ENCODE peak calls at places on chromosomes 7 and 10, in seven cellular contexts. One of them, this sample, is unnamed.

GRCh38 chr10:101031796-101032636 is 982 bp downstream of the SFXN3 start:
- DNase-seq in type B pancreatic cell: no peak
- DNase-seq in nephron progenitor cell: peak
- DNase-seq in AG10803: peak
- DNase-seq in prostate gland: peak
- DNase-seq in left lung: peak
- DNase-seq in PC-3: peak
- DNase-seq in this sample: peak

GRCh38 chr10:123613346-123613850 is 52.8 kb upstream of the GPR26 start:
- DNase-seq in AG10803: no peak
- DNase-seq in prostate gland: no peak
- DNase-seq in PC-3: no peak
- DNase-seq in left lung: no peak
- DNase-seq in nephron progenitor cell: no peak
- DNase-seq in type B pancreatic cell: no peak
- DNase-seq in this sample: no peak

GRCh38 chr7:125683156-125683555 is 753.5 kb upstream of the POT1 start:
- DNase-seq in nephron progenitor cell: no peak
- DNase-seq in AG10803: no peak
- DNase-seq in prostate gland: no peak
- DNase-seq in PC-3: no peak
- DNase-seq in type B pancreatic cell: no peak
- DNase-seq in left lung: no peak
- DNase-seq in this sample: no peak

GRCh38 chr10:101920497-101920896 is 76.9 kb upstream of the KCNIP2 start:
- DNase-seq in prostate gland: no peak
- DNase-seq in PC-3: no peak
- DNase-seq in type B pancreatic cell: no peak
- DNase-seq in left lung: no peak
- DNase-seq in AG10803: no peak
- DNase-seq in nephron progenitor cell: no peak
- DNase-seq in this sample: no peak

GRCh38 chr7:49773082-49773938 is at the start of gene VWC2:
- DNase-seq in PC-3: no peak
- DNase-seq in type B pancreatic cell: no peak
- DNase-seq in AG10803: no peak
- DNase-seq in prostate gland: no peak
- DNase-seq in nephron progenitor cell: peak
- DNase-seq in left lung: no peak
- DNase-seq in this sample: no peak

GRCh38 chr10:8013011-8013410 is 41.5 kb upstream of the GATA3 start:
- DNase-seq in type B pancreatic cell: no peak
- DNase-seq in PC-3: no peak
- DNase-seq in left lung: no peak
- DNase-seq in prostate gland: no peak
- DNase-seq in nephron progenitor cell: no peak
- DNase-seq in AG10803: no peak
- DNase-seq in this sample: no peak

GRCh38 chr10:88886557-88886956 is 6.5 kb downstream of the STAMBPL1 start:
- DNase-seq in type B pancreatic cell: no peak
- DNase-seq in nephron progenitor cell: no peak
- DNase-seq in prostate gland: no peak
- DNase-seq in AG10803: no peak
- DNase-seq in PC-3: no peak
- DNase-seq in left lung: no peak
- DNase-seq in this sample: no peak

GRCh38 chr7:95730493-95731280 is 41.7 kb upstream of the DYNC1I1 start:
- DNase-seq in AG10803: no peak
- DNase-seq in PC-3: no peak
- DNase-seq in left lung: no peak
- DNase-seq in prostate gland: no peak
- DNase-seq in type B pancreatic cell: no peak
- DNase-seq in nephron progenitor cell: no peak
- DNase-seq in this sample: no peak

GRCh38 chr7:2904202-2904601 is 60.1 kb upstream of the GNA12 start:
- DNase-seq in prostate gland: no peak
- DNase-seq in PC-3: no peak
- DNase-seq in type B pancreatic cell: no peak
- DNase-seq in nephron progenitor cell: no peak
- DNase-seq in left lung: no peak
- DNase-seq in AG10803: no peak
- DNase-seq in this sample: no peak

GRCh38 chr10:77987671-77988070 is 41.6 kb downstream of the POLR3A start:
- DNase-seq in AG10803: no peak
- DNase-seq in left lung: no peak
- DNase-seq in nephron progenitor cell: no peak
- DNase-seq in PC-3: no peak
- DNase-seq in prostate gland: no peak
- DNase-seq in type B pancreatic cell: no peak
- DNase-seq in this sample: no peak

GRCh38 chr10:4651404-4652037 is 174.5 kb upstream of the AKR1E2 start:
- DNase-seq in nephron progenitor cell: no peak
- DNase-seq in AG10803: no peak
- DNase-seq in left lung: no peak
- DNase-seq in type B pancreatic cell: no peak
- DNase-seq in prostate gland: no peak
- DNase-seq in PC-3: peak
- DNase-seq in this sample: no peak

GRCh38 chr10:117320050-117320665 is 55.1 kb downstream of the PDZD8 start:
- DNase-seq in left lung: no peak
- DNase-seq in type B pancreatic cell: no peak
- DNase-seq in nephron progenitor cell: peak
- DNase-seq in AG10803: peak
- DNase-seq in prostate gland: no peak
- DNase-seq in PC-3: peak
- DNase-seq in this sample: no peak

GRCh38 chr7:138072726-138073125 is 3.5 kb upstream of the AKR1D1 start:
- DNase-seq in PC-3: no peak
- DNase-seq in left lung: no peak
- DNase-seq in nephron progenitor cell: no peak
- DNase-seq in prostate gland: no peak
- DNase-seq in type B pancreatic cell: no peak
- DNase-seq in AG10803: no peak
- DNase-seq in this sample: no peak

GRCh38 chr7:94396044-94396443 is 1.3 kb downstream of the COL1A2 start:
- DNase-seq in prostate gland: no peak
- DNase-seq in nephron progenitor cell: no peak
- DNase-seq in AG10803: peak
- DNase-seq in type B pancreatic cell: no peak
- DNase-seq in PC-3: no peak
- DNase-seq in left lung: no peak
- DNase-seq in this sample: no peak

GRCh38 chr10:86443069-86443468 is 76.5 kb upstream of the GRID1 start:
- DNase-seq in prostate gland: no peak
- DNase-seq in left lung: no peak
- DNase-seq in nephron progenitor cell: no peak
- DNase-seq in AG10803: peak
- DNase-seq in type B pancreatic cell: no peak
- DNase-seq in PC-3: no peak
- DNase-seq in this sample: no peak

GRCh38 chr10:6161913-6162312 is 40.8 kb upstream of the PFKFB3 start:
- DNase-seq in left lung: no peak
- DNase-seq in PC-3: no peak
- DNase-seq in type B pancreatic cell: no peak
- DNase-seq in AG10803: no peak
- DNase-seq in prostate gland: no peak
- DNase-seq in nephron progenitor cell: no peak
- DNase-seq in this sample: no peak

GRCh38 chr10:29541826-29542225 is 92.9 kb downstream of the SVIL start:
- DNase-seq in type B pancreatic cell: no peak
- DNase-seq in left lung: no peak
- DNase-seq in PC-3: no peak
- DNase-seq in nephron progenitor cell: no peak
- DNase-seq in prostate gland: no peak
- DNase-seq in AG10803: no peak
- DNase-seq in this sample: no peak

GRCh38 chr7:152342796-152343195 is 93.0 kb downstream of the KMT2C start:
- DNase-seq in prostate gland: no peak
- DNase-seq in AG10803: no peak
- DNase-seq in type B pancreatic cell: no peak
- DNase-seq in PC-3: no peak
- DNase-seq in left lung: no peak
- DNase-seq in nephron progenitor cell: no peak
- DNase-seq in this sample: no peak

GRCh38 chr7:131769241-131769640 is 212.8 kb upstream of the PODXL start:
- DNase-seq in nephron progenitor cell: no peak
- DNase-seq in left lung: no peak
- DNase-seq in type B pancreatic cell: no peak
- DNase-seq in PC-3: peak
- DNase-seq in AG10803: peak
- DNase-seq in prostate gland: no peak
- DNase-seq in this sample: no peak

GRCh38 chr10:78921906-78922305 is 146.9 kb upstream of the ZMIZ1 start:
- DNase-seq in nephron progenitor cell: no peak
- DNase-seq in PC-3: no peak
- DNase-seq in AG10803: no peak
- DNase-seq in type B pancreatic cell: no peak
- DNase-seq in prostate gland: no peak
- DNase-seq in left lung: no peak
- DNase-seq in this sample: no peak

GRCh38 chr10:64519427-64519826 is 998.2 kb downstream of the REEP3 start:
- DNase-seq in PC-3: no peak
- DNase-seq in nephron progenitor cell: no peak
- DNase-seq in prostate gland: no peak
- DNase-seq in type B pancreatic cell: no peak
- DNase-seq in left lung: no peak
- DNase-seq in AG10803: no peak
- DNase-seq in this sample: no peak

GRCh38 chr7:14332155-14332554 is 342.7 kb upstream of the ETV1 start:
- DNase-seq in nephron progenitor cell: peak
- DNase-seq in prostate gland: no peak
- DNase-seq in AG10803: peak
- DNase-seq in left lung: no peak
- DNase-seq in PC-3: no peak
- DNase-seq in type B pancreatic cell: no peak
- DNase-seq in this sample: no peak

GRCh38 chr7:104012815-104013214 is 23.4 kb upstream of the RELN start:
- DNase-seq in left lung: no peak
- DNase-seq in type B pancreatic cell: no peak
- DNase-seq in AG10803: no peak
- DNase-seq in PC-3: no peak
- DNase-seq in prostate gland: no peak
- DNase-seq in nephron progenitor cell: no peak
- DNase-seq in this sample: no peak

GRCh38 chr10:23270531-23270930 is 74.1 kb downstream of the C10orf67 start:
- DNase-seq in PC-3: no peak
- DNase-seq in prostate gland: no peak
- DNase-seq in type B pancreatic cell: no peak
- DNase-seq in nephron progenitor cell: no peak
- DNase-seq in left lung: no peak
- DNase-seq in AG10803: no peak
- DNase-seq in this sample: no peak

GRCh38 chr7:134016942-134017303 is 110.2 kb upstream of the LRGUK start:
- DNase-seq in left lung: no peak
- DNase-seq in PC-3: no peak
- DNase-seq in type B pancreatic cell: no peak
- DNase-seq in nephron progenitor cell: no peak
- DNase-seq in prostate gland: no peak
- DNase-seq in AG10803: no peak
- DNase-seq in this sample: no peak

GRCh38 chr10:75099952-75100763 is 11.3 kb upstream of the SAMD8 start:
- DNase-seq in left lung: peak
- DNase-seq in prostate gland: peak
- DNase-seq in PC-3: peak
- DNase-seq in AG10803: peak
- DNase-seq in type B pancreatic cell: peak
- DNase-seq in nephron progenitor cell: peak
- DNase-seq in this sample: peak

GRCh38 chr10:60753817-60754216 is 24.5 kb upstream of the CDK1 start:
- DNase-seq in AG10803: no peak
- DNase-seq in nephron progenitor cell: no peak
- DNase-seq in prostate gland: no peak
- DNase-seq in type B pancreatic cell: no peak
- DNase-seq in left lung: no peak
- DNase-seq in PC-3: no peak
- DNase-seq in this sample: no peak
- TF ChIP-seq CTCF in AG10803: no peak
- TF ChIP-seq CTCF in nephron progenitor cell: no peak
- TF ChIP-seq CTCF in prostate gland: no peak
- TF ChIP-seq CTCF in type B pancreatic cell: no peak
- TF ChIP-seq CTCF in left lung: no peak
- TF ChIP-seq CTCF in PC-3: no peak
- TF ChIP-seq CTCF in this sample: no peak

GRCh38 chr7:113404245-113404644 is 285.9 kb upstream of the SMIM30 start:
- DNase-seq in AG10803: no peak
- DNase-seq in left lung: no peak
- DNase-seq in nephron progenitor cell: peak
- DNase-seq in type B pancreatic cell: no peak
- DNase-seq in PC-3: peak
- DNase-seq in prostate gland: no peak
- DNase-seq in this sample: no peak
- TF ChIP-seq CTCF in AG10803: no peak
- TF ChIP-seq CTCF in left lung: no peak
- TF ChIP-seq CTCF in nephron progenitor cell: peak
- TF ChIP-seq CTCF in type B pancreatic cell: peak
- TF ChIP-seq CTCF in PC-3: peak
- TF ChIP-seq CTCF in prostate gland: peak
- TF ChIP-seq CTCF in this sample: no peak

GRCh38 chr10:132101529-132101928 is 35.8 kb downstream of the JAKMIP3 start:
- DNase-seq in prostate gland: no peak
- DNase-seq in PC-3: no peak
- DNase-seq in nephron progenitor cell: no peak
- DNase-seq in AG10803: no peak
- DNase-seq in left lung: peak
- DNase-seq in type B pancreatic cell: peak
- DNase-seq in this sample: no peak
- TF ChIP-seq CTCF in prostate gland: no peak
- TF ChIP-seq CTCF in PC-3: peak
- TF ChIP-seq CTCF in nephron progenitor cell: no peak
- TF ChIP-seq CTCF in AG10803: no peak
- TF ChIP-seq CTCF in left lung: no peak
- TF ChIP-seq CTCF in type B pancreatic cell: no peak
- TF ChIP-seq CTCF in this sample: no peak

GRCh38 chr10:22253578-22253882 is 35.7 kb upstream of the EBLN1 start:
- DNase-seq in left lung: peak
- DNase-seq in PC-3: no peak
- DNase-seq in nephron progenitor cell: peak
- DNase-seq in AG10803: no peak
- DNase-seq in prostate gland: no peak
- DNase-seq in type B pancreatic cell: no peak
- DNase-seq in this sample: no peak

GRCh38 chr10:22258471-22258870 is 40.7 kb upstream of the EBLN1 start:
- DNase-seq in left lung: no peak
- DNase-seq in PC-3: no peak
- DNase-seq in type B pancreatic cell: no peak
- DNase-seq in nephron progenitor cell: no peak
- DNase-seq in prostate gland: no peak
- DNase-seq in AG10803: no peak
- DNase-seq in this sample: no peak

GRCh38 chr10:22263106-22263505 is 45.3 kb upstream of the EBLN1 start:
- DNase-seq in prostate gland: no peak
- DNase-seq in type B pancreatic cell: no peak
- DNase-seq in left lung: no peak
- DNase-seq in PC-3: no peak
- DNase-seq in AG10803: no peak
- DNase-seq in nephron progenitor cell: no peak
- DNase-seq in this sample: no peak

DNA sequence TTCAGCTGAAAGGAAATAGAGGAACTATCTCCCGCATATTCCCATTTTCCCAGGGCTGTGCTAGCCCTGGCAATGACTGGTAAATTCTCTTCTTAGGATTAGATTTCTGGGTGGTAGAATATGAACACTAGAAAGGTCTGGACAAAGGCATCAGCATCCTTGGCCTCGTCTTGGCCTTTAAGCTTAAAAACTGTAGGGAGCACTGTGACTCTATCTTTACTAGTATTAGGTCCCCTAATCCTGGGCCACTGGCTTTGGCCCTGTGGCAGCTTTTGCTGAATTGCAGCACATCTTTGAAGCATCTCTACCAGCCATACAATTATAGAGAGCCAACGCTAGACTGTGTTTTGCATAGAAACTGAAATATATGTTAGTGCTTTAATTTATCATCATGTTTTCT is 41.5 kb upstream of the EBLN1 start:
- DNase-seq in prostate gland: no peak
- DNase-seq in type B pancreatic cell: no peak
- DNase-seq in PC-3: peak
- DNase-seq in nephron progenitor cell: no peak
- DNase-seq in left lung: no peak
- DNase-seq in AG10803: peak
- DNase-seq in this sample: no peak
- TF ChIP-seq CTCF in prostate gland: no peak
- TF ChIP-seq CTCF in type B pancreatic cell: no peak
- TF ChIP-seq CTCF in PC-3: peak
- TF ChIP-seq CTCF in nephron progenitor cell: no peak
- TF ChIP-seq CTCF in left lung: no peak
- TF ChIP-seq CTCF in AG10803: peak
- TF ChIP-seq CTCF in this sample: no peak

This sample was measured in activated B cell treated with CpG ODN at 0.5 μM for 24 hours.